ENCODE peak calls at places on chromosomes 5 and 9, in ten cellular contexts. U, V, X, E, M, K, L, Z, C and R are unnamed samples.
A peak's percentile ranks its signal among the peaks of the same experiment; 100 is the strongest.

GRCh38 chr9:135563039-135563476 is 1.5 kb downstream of the PAEP start:
- DNase-seq in U (no peak), V (no peak), X (no peak), E (no peak), M (no peak), K (no peak), L (no peak), Z (no peak), C (no peak), R (no peak)

GRCh38 chr5:140725799-140726471 is 25.7 kb downstream of the ZMAT2 start:
- DNase-seq in U (peak; percentile 95), V (peak; percentile 19), X (peak; percentile 24), E (peak; percentile 22), M (peak; percentile 95), K (peak; percentile 57), L (peak; percentile 86), Z (peak; percentile 25), C (peak; percentile 45), R (peak; percentile 58)

GRCh38 chr5:66406761-66407289 is 189.4 kb upstream of the MAST4 start:
- DNase-seq in U (no peak), V (no peak), X (no peak), E (no peak), M (no peak), K (no peak), L (no peak), Z (no peak), C (no peak), R (no peak)

GRCh38 chr5:141714542-141715303 is 32.7 kb upstream of the ARAP3 start:
- DNase-seq in U (no peak), V (no peak), X (no peak), E (peak; percentile 44), M (no peak), K (no peak), L (no peak), Z (no peak), C (no peak), R (no peak)

GRCh38 chr9:95336281-95336680 is 18.8 kb upstream of the FANCC start:
- DNase-seq in U (no peak), V (no peak), X (no peak), E (no peak), M (no peak), K (no peak), L (no peak), Z (no peak), C (peak; percentile 26), R (no peak)

GRCh38 chr5:178273665-178274541 is 41.3 kb upstream of the PHYKPL start:
- DNase-seq in U (peak; percentile 12), V (no peak), X (no peak), E (no peak), M (no peak), K (no peak), L (no peak), Z (no peak), C (no peak), R (no peak)

GRCh38 chr5:73233053-73233460 is 60.1 kb downstream of the TMEM174 start:
- DNase-seq in U (no peak), V (no peak), X (no peak), E (no peak), M (no peak), K (no peak), L (no peak), Z (no peak), C (no peak), R (no peak)

GRCh38 chr5:157607371-157608161 is 32.0 kb upstream of the ADAM19 start:
- DNase-seq in U (peak; percentile 92), V (no peak), X (peak; percentile 41), E (no peak), M (no peak), K (no peak), L (no peak), Z (peak; percentile 28), C (no peak), R (no peak)

GRCh38 chr5:102678267-102679058 is 76.6 kb upstream of the PAM start:
- DNase-seq in U (peak; percentile 77), V (no peak), X (no peak), E (no peak), M (no peak), K (no peak), L (no peak), Z (no peak), C (no peak), R (no peak)

GRCh38 chr5:76165961-76166360 is 82.8 kb downstream of the SV2C start:
- DNase-seq in U (no peak), V (no peak), X (no peak), E (no peak), M (no peak), K (no peak), L (no peak), Z (no peak), C (no peak), R (no peak)

GRCh38 chr5:93585054-93585751 is 2.2 kb downstream of the NR2F1 start:
- DNase-seq in U (peak; percentile 10), V (no peak), X (no peak), E (peak; percentile 15), M (peak; percentile 67), K (no peak), L (no peak), Z (no peak), C (no peak), R (no peak)

GRCh38 chr5:5314626-5315025 is 107.9 kb upstream of the ICE1 start:
- DNase-seq in U (no peak), V (no peak), X (no peak), E (no peak), M (no peak), K (no peak), L (no peak), Z (no peak), C (no peak), R (no peak)

GRCh38 chr9:581673-582497 is 259.6 kb upstream of the DMRT1 start:
- DNase-seq in U (no peak), V (no peak), X (no peak), E (no peak), M (no peak), K (no peak), L (no peak), Z (no peak), C (no peak), R (peak; percentile 40)